ENCODE peak calls at places on chromosomes 2 and 18, in ten cellular contexts. K is iris pigment epithelial cell; T is SW 1271; M is T-helper 1 cell; V is BE2C; P is stimulated activated CD4-positive, alpha-beta T cell treated with anti-CD3 and anti-CD28 coated beads, Interleukin-2, amount 100 ng/mL, for 48 hours; Z is HTR-8/SVneo; J is activated CD8-positive, alpha-beta memory T cell treated with anti-CD3 and anti-CD28 coated beads, Interleukin-2, amount 50 U/mL, for 48 hours; O is activated T-helper 1 cell treated with anti-CD3 and anti-CD28 coated beads, Interleukin-12 subunit alpha, Interleukin-12 subunit beta, Interleukin-2, Interleukin-4 antibody, amounts not matched to agents 30 ng/mL and 10 ng/mL and 1 ng/mL, durations not matched to agents 14 hours and 24 hours and 36 hours; I is naive thymus-derived CD8-positive, alpha-beta T cell. A is an unnamed sample.

GRCh38 chr18:71815305-71815704 is 728.8 kb downstream of the CBLN2 start:
- DNase-seq in K (no peak), T (no peak), M (no peak), V (no peak), P (no peak), Z (no peak), J (no peak), O (no peak), I (no peak), A (no peak)

GRCh38 chr2:200735061-200735460 is 76.6 kb upstream of the BZW1 start:
- DNase-seq in K (no peak), T (no peak), M (no peak), V (no peak), P (peak; percentile 28), Z (no peak), J (no peak), O (no peak), I (no peak), A (no peak)

GRCh38 chr2:50291535-50291934 is 740.4 kb downstream of the NRXN1 start:
- DNase-seq in K (no peak), T (no peak), M (no peak), V (no peak), P (no peak), Z (no peak), J (no peak), O (no peak), I (no peak), A (no peak)

GRCh38 chr18:25732862-25733261 is 357.6 kb downstream of the SS18 start:
- DNase-seq in K (no peak), T (no peak), M (no peak), V (no peak), P (no peak), Z (no peak), J (no peak), O (no peak), I (no peak), A (no peak)

GRCh38 chr2:159109552-159109951 is 141.1 kb downstream of the TANC1 start:
- DNase-seq in K (no peak), T (no peak), M (no peak), V (no peak), P (no peak), Z (no peak), J (no peak), O (no peak), I (no peak), A (no peak)

GRCh38 chr18:79147014-79147413 is 77.8 kb downstream of the ATP9B start:
- DNase-seq in K (no peak), T (no peak), M (no peak), V (no peak), P (no peak), Z (no peak), J (no peak), O (no peak), I (no peak), A (no peak)

GRCh38 chr2:83112863-83113262 is 1346.2 kb downstream of the SUCLG1 start:
- DNase-seq in K (peak; percentile 44), T (no peak), M (no peak), V (no peak), P (no peak), Z (no peak), J (no peak), O (no peak), I (no peak), A (no peak)

GRCh38 chr2:191391171-191391570 is 146.0 kb downstream of the MYO1B start:
- DNase-seq in K (no peak), T (no peak), M (no peak), V (no peak), P (no peak), Z (no peak), J (no peak), O (no peak), I (no peak), A (no peak)

GRCh38 chr2:96802281-96802595 is 13.8 kb upstream of the CNNM3 start:
- DNase-seq in K (no peak), T (no peak), M (no peak), V (no peak), P (peak; percentile 49), Z (no peak), J (no peak), O (no peak), I (no peak), A (no peak)

GRCh38 chr2:27741673-27742072 is 29.8 kb upstream of the MRPL33 start:
- DNase-seq in K (no peak), T (no peak), M (no peak), V (no peak), P (no peak), Z (no peak), J (no peak), O (no peak), I (no peak), A (peak; percentile 30)

GRCh38 chr18:77135339-77136075 is 2.9 kb upstream of the MBP start:
- DNase-seq in K (no peak), T (no peak), M (no peak), V (no peak), P (no peak), Z (no peak), J (peak; percentile 39), O (no peak), I (no peak), A (no peak)

GRCh38 chr2:153510996-153511395 is 32.4 kb upstream of the RPRM start:
- DNase-seq in K (no peak), T (no peak), M (no peak), V (no peak), P (no peak), Z (no peak), J (no peak), O (no peak), I (no peak), A (no peak)

A was measured in LoVo.